ENCODE peak calls at places on chromosomes 7 and 10, in ten cellular contexts. One of them, this sample, is unnamed.

GRCh38 chr7:55464422-55464821 is 99.3 kb downstream of the LANCL2 start:
- DNase-seq in endothelial cell: no peak
- DNase-seq in anterior cingulate cortex: no peak
- DNase-seq in AG20443: peak
- DNase-seq in AG09309: no peak
- DNase-seq in activated CD4-positive, CD25-positive, alpha-beta regulatory T cell treated with anti-CD3 and anti-CD28 coated beads, Interleukin-2, amount 50 U/mL, for 16 hours: no peak
- DNase-seq in stimulated activated CD4-positive, alpha-beta T cell treated with anti-CD3 and anti-CD28 coated beads, TNF-alpha, amount 100 ng/mL, for 4 hours: no peak
- DNase-seq in RPMI8226: no peak
- DNase-seq in NCI-H748 treated with DMSO at 0.1 percent for 48 hours: no peak
- DNase-seq in Right ventricle myocardium superior: no peak
- DNase-seq in this sample: no peak

GRCh38 chr7:50661345-50662058 is 96.3 kb upstream of the DDC start:
- DNase-seq in endothelial cell: no peak
- DNase-seq in anterior cingulate cortex: no peak
- DNase-seq in AG20443: no peak
- DNase-seq in AG09309: no peak
- DNase-seq in activated CD4-positive, CD25-positive, alpha-beta regulatory T cell treated with anti-CD3 and anti-CD28 coated beads, Interleukin-2, amount 50 U/mL, for 16 hours: no peak
- DNase-seq in stimulated activated CD4-positive, alpha-beta T cell treated with anti-CD3 and anti-CD28 coated beads, TNF-alpha, amount 100 ng/mL, for 4 hours: no peak
- DNase-seq in RPMI8226: no peak
- DNase-seq in NCI-H748 treated with DMSO at 0.1 percent for 48 hours: no peak
- DNase-seq in Right ventricle myocardium superior: no peak
- DNase-seq in this sample: no peak

GRCh38 chr7:141484907-141485306 is 66.3 kb upstream of the AGK start:
- DNase-seq in endothelial cell: no peak
- DNase-seq in anterior cingulate cortex: no peak
- DNase-seq in AG20443: no peak
- DNase-seq in AG09309: no peak
- DNase-seq in activated CD4-positive, CD25-positive, alpha-beta regulatory T cell treated with anti-CD3 and anti-CD28 coated beads, Interleukin-2, amount 50 U/mL, for 16 hours: no peak
- DNase-seq in stimulated activated CD4-positive, alpha-beta T cell treated with anti-CD3 and anti-CD28 coated beads, TNF-alpha, amount 100 ng/mL, for 4 hours: no peak
- DNase-seq in RPMI8226: peak
- DNase-seq in NCI-H748 treated with DMSO at 0.1 percent for 48 hours: no peak
- DNase-seq in Right ventricle myocardium superior: no peak
- DNase-seq in this sample: no peak

GRCh38 chr7:103640031-103640779 is 194.2 kb upstream of the SLC26A5 start:
- DNase-seq in endothelial cell: no peak
- DNase-seq in anterior cingulate cortex: no peak
- DNase-seq in AG20443: peak
- DNase-seq in AG09309: peak
- DNase-seq in activated CD4-positive, CD25-positive, alpha-beta regulatory T cell treated with anti-CD3 and anti-CD28 coated beads, Interleukin-2, amount 50 U/mL, for 16 hours: no peak
- DNase-seq in stimulated activated CD4-positive, alpha-beta T cell treated with anti-CD3 and anti-CD28 coated beads, TNF-alpha, amount 100 ng/mL, for 4 hours: no peak
- DNase-seq in RPMI8226: no peak
- DNase-seq in NCI-H748 treated with DMSO at 0.1 percent for 48 hours: no peak
- DNase-seq in Right ventricle myocardium superior: no peak
- DNase-seq in this sample: no peak

GRCh38 chr7:18541189-18541870 is 45.8 kb downstream of the HDAC9 start:
- DNase-seq in endothelial cell: no peak
- DNase-seq in anterior cingulate cortex: no peak
- DNase-seq in AG20443: peak
- DNase-seq in AG09309: peak
- DNase-seq in activated CD4-positive, CD25-positive, alpha-beta regulatory T cell treated with anti-CD3 and anti-CD28 coated beads, Interleukin-2, amount 50 U/mL, for 16 hours: no peak
- DNase-seq in stimulated activated CD4-positive, alpha-beta T cell treated with anti-CD3 and anti-CD28 coated beads, TNF-alpha, amount 100 ng/mL, for 4 hours: no peak
- DNase-seq in RPMI8226: no peak
- DNase-seq in NCI-H748 treated with DMSO at 0.1 percent for 48 hours: no peak
- DNase-seq in Right ventricle myocardium superior: peak
- DNase-seq in this sample: no peak

GRCh38 chr10:5811387-5811821 is 1.8 kb downstream of the GDI2 start:
- DNase-seq in endothelial cell: no peak
- DNase-seq in anterior cingulate cortex: peak
- DNase-seq in AG20443: peak
- DNase-seq in AG09309: no peak
- DNase-seq in activated CD4-positive, CD25-positive, alpha-beta regulatory T cell treated with anti-CD3 and anti-CD28 coated beads, Interleukin-2, amount 50 U/mL, for 16 hours: no peak
- DNase-seq in stimulated activated CD4-positive, alpha-beta T cell treated with anti-CD3 and anti-CD28 coated beads, TNF-alpha, amount 100 ng/mL, for 4 hours: no peak
- DNase-seq in RPMI8226: peak
- DNase-seq in NCI-H748 treated with DMSO at 0.1 percent for 48 hours: no peak
- DNase-seq in Right ventricle myocardium superior: no peak
- DNase-seq in this sample: peak

GRCh38 chr7:25384820-25385560 is 156.7 kb upstream of the NPVF start:
- DNase-seq in endothelial cell: no peak
- DNase-seq in anterior cingulate cortex: no peak
- DNase-seq in AG20443: no peak
- DNase-seq in AG09309: no peak
- DNase-seq in activated CD4-positive, CD25-positive, alpha-beta regulatory T cell treated with anti-CD3 and anti-CD28 coated beads, Interleukin-2, amount 50 U/mL, for 16 hours: no peak
- DNase-seq in stimulated activated CD4-positive, alpha-beta T cell treated with anti-CD3 and anti-CD28 coated beads, TNF-alpha, amount 100 ng/mL, for 4 hours: no peak
- DNase-seq in RPMI8226: no peak
- DNase-seq in NCI-H748 treated with DMSO at 0.1 percent for 48 hours: peak
- DNase-seq in Right ventricle myocardium superior: no peak
- DNase-seq in this sample: peak

GRCh38 chr10:43595739-43596298 is 10.4 kb upstream of the ZNF485 start:
- DNase-seq in endothelial cell: no peak
- DNase-seq in anterior cingulate cortex: no peak
- DNase-seq in AG20443: no peak
- DNase-seq in AG09309: no peak
- DNase-seq in activated CD4-positive, CD25-positive, alpha-beta regulatory T cell treated with anti-CD3 and anti-CD28 coated beads, Interleukin-2, amount 50 U/mL, for 16 hours: no peak
- DNase-seq in stimulated activated CD4-positive, alpha-beta T cell treated with anti-CD3 and anti-CD28 coated beads, TNF-alpha, amount 100 ng/mL, for 4 hours: no peak
- DNase-seq in RPMI8226: peak
- DNase-seq in NCI-H748 treated with DMSO at 0.1 percent for 48 hours: no peak
- DNase-seq in Right ventricle myocardium superior: no peak
- DNase-seq in this sample: no peak

GRCh38 chr7:47465191-47465590 is 116.7 kb downstream of the TNS3 start:
- DNase-seq in endothelial cell: no peak
- DNase-seq in anterior cingulate cortex: no peak
- DNase-seq in AG20443: no peak
- DNase-seq in AG09309: no peak
- DNase-seq in activated CD4-positive, CD25-positive, alpha-beta regulatory T cell treated with anti-CD3 and anti-CD28 coated beads, Interleukin-2, amount 50 U/mL, for 16 hours: no peak
- DNase-seq in stimulated activated CD4-positive, alpha-beta T cell treated with anti-CD3 and anti-CD28 coated beads, TNF-alpha, amount 100 ng/mL, for 4 hours: no peak
- DNase-seq in RPMI8226: no peak
- DNase-seq in NCI-H748 treated with DMSO at 0.1 percent for 48 hours: no peak
- DNase-seq in Right ventricle myocardium superior: no peak
- DNase-seq in this sample: no peak

GRCh38 chr10:77004917-77005564 is 632.6 kb downstream of the KCNMA1 start:
- DNase-seq in endothelial cell: peak
- DNase-seq in anterior cingulate cortex: no peak
- DNase-seq in AG20443: peak
- DNase-seq in AG09309: peak
- DNase-seq in activated CD4-positive, CD25-positive, alpha-beta regulatory T cell treated with anti-CD3 and anti-CD28 coated beads, Interleukin-2, amount 50 U/mL, for 16 hours: no peak
- DNase-seq in stimulated activated CD4-positive, alpha-beta T cell treated with anti-CD3 and anti-CD28 coated beads, TNF-alpha, amount 100 ng/mL, for 4 hours: no peak
- DNase-seq in RPMI8226: no peak
- DNase-seq in NCI-H748 treated with DMSO at 0.1 percent for 48 hours: peak
- DNase-seq in Right ventricle myocardium superior: no peak
- DNase-seq in this sample: peak

GRCh38 chr7:159065852-159066480 is 78.7 kb downstream of the VIPR2 start:
- DNase-seq in endothelial cell: no peak
- DNase-seq in anterior cingulate cortex: no peak
- DNase-seq in AG20443: no peak
- DNase-seq in AG09309: no peak
- DNase-seq in activated CD4-positive, CD25-positive, alpha-beta regulatory T cell treated with anti-CD3 and anti-CD28 coated beads, Interleukin-2, amount 50 U/mL, for 16 hours: no peak
- DNase-seq in stimulated activated CD4-positive, alpha-beta T cell treated with anti-CD3 and anti-CD28 coated beads, TNF-alpha, amount 100 ng/mL, for 4 hours: no peak
- DNase-seq in RPMI8226: no peak
- DNase-seq in NCI-H748 treated with DMSO at 0.1 percent for 48 hours: no peak
- DNase-seq in Right ventricle myocardium superior: no peak
- DNase-seq in this sample: no peak

GRCh38 chr7:50140688-50141087 is 47.6 kb upstream of the ZPBP start:
- DNase-seq in endothelial cell: no peak
- DNase-seq in anterior cingulate cortex: no peak
- DNase-seq in AG20443: no peak
- DNase-seq in AG09309: no peak
- DNase-seq in activated CD4-positive, CD25-positive, alpha-beta regulatory T cell treated with anti-CD3 and anti-CD28 coated beads, Interleukin-2, amount 50 U/mL, for 16 hours: no peak
- DNase-seq in stimulated activated CD4-positive, alpha-beta T cell treated with anti-CD3 and anti-CD28 coated beads, TNF-alpha, amount 100 ng/mL, for 4 hours: no peak
- DNase-seq in RPMI8226: no peak
- DNase-seq in NCI-H748 treated with DMSO at 0.1 percent for 48 hours: no peak
- DNase-seq in Right ventricle myocardium superior: no peak
- DNase-seq in this sample: no peak

GRCh38 chr10:101356132-101356531 is 2.2 kb downstream of the BTRC start:
- DNase-seq in endothelial cell: no peak
- DNase-seq in anterior cingulate cortex: no peak
- DNase-seq in AG20443: no peak
- DNase-seq in AG09309: no peak
- DNase-seq in activated CD4-positive, CD25-positive, alpha-beta regulatory T cell treated with anti-CD3 and anti-CD28 coated beads, Interleukin-2, amount 50 U/mL, for 16 hours: no peak
- DNase-seq in stimulated activated CD4-positive, alpha-beta T cell treated with anti-CD3 and anti-CD28 coated beads, TNF-alpha, amount 100 ng/mL, for 4 hours: no peak
- DNase-seq in RPMI8226: no peak
- DNase-seq in NCI-H748 treated with DMSO at 0.1 percent for 48 hours: no peak
- DNase-seq in Right ventricle myocardium superior: no peak
- DNase-seq in this sample: no peak

This sample was measured in midbrain.